ENCODE peak calls at places on chromosomes 4 and X, in four cellular contexts. V, G, C and D are unnamed samples.

GRCh38 chr4:118361192-118361591 is 8.4 kb upstream of the PRSS12 start:
- DNase-seq in G (no peak), C (no peak), V (no peak), D (no peak)

GRCh38 chr4:57374866-57375595 is 264.8 kb upstream of the IGFBP7 start:
- DNase-seq in G (no peak), V (no peak), C (no peak), D (no peak)

GRCh38 chrX:18886344-18887161 is 97.4 kb downstream of the PHKA2 start:
- DNase-seq in G (peak; percentile 83), C (peak; percentile 59), V (peak; percentile 81), D (peak; percentile 78)

GRCh38 chr4:75919914-75920313 is 17.7 kb upstream of the PPEF2 start:
- DNase-seq in V (peak; percentile 76), C (no peak), G (no peak), D (peak; percentile 86)

GRCh38 chr4:150238591-150238990 is 160.3 kb downstream of the DCLK2 start:
- DNase-seq in V (no peak), C (no peak), G (no peak), D (no peak)

GRCh38 chrX:101619336-101619735 is 1.5 kb upstream of the ARMCX6 start:
- DNase-seq in V (no peak), C (no peak), G (no peak), D (no peak)

GRCh38 chrX:20280938-20281337 is 14.2 kb upstream of the RPS6KA3 start:
- DNase-seq in C (no peak), G (no peak), V (no peak), D (no peak)

GRCh38 chr4:108337923-108338322 is 169.2 kb upstream of the LEF1 start:
- DNase-seq in V (no peak), G (no peak), C (no peak), D (peak; percentile 74)

GRCh38 chr4:121764702-121765367 is at the start of gene SMIM43:
- DNase-seq in G (no peak), V (no peak), C (peak; percentile 13), D (no peak)

GRCh38 chrX:37905436-37906147 is 58.2 kb upstream of the DYNLT3 start:
- DNase-seq in G (no peak), C (peak; percentile 18), V (peak; percentile 35), D (no peak)

GRCh38 chr4:3422808-3423297 is 18.9 kb upstream of the HGFAC start:
- DNase-seq in V (no peak), C (no peak), G (no peak), D (no peak)

GRCh38 chrX:42695800-42696358 is 82.1 kb downstream of the PPP1R2C start:
- DNase-seq in G (no peak), C (no peak), V (no peak), D (no peak)

GRCh38 chrX:80285131-80285773 is 135.0 kb upstream of the TENT5D start:
- DNase-seq in V (no peak), G (no peak), C (no peak), D (peak; percentile 26)

GRCh38 chrX:110450050-110450449 is 91.4 kb downstream of the RTL9 start:
- DNase-seq in V (peak; percentile 51), G (peak; percentile 76), C (peak; percentile 56), D (peak; percentile 61)

GRCh38 chrX:36721990-36722389 is 286.2 kb upstream of the FAM47C start:
- DNase-seq in C (no peak), G (no peak), V (no peak), D (no peak)

GRCh38 chr4:74934016-74934821 is 1.3 kb downstream of the PARM1 start:
- DNase-seq in V (peak; percentile 58), C (peak; percentile 42), G (no peak), D (no peak)

GRCh38 chr4:148740701-148741100 is 298.5 kb upstream of the NR3C2 start:
- DNase-seq in G (no peak), C (no peak), V (no peak), D (no peak)

GRCh38 chr4:144356941-144357381 is 216.4 kb upstream of the GYPA start:
- DNase-seq in G (no peak), C (peak; percentile 13), V (no peak), D (no peak)

GRCh38 chr4:7777017-7777710 is 162.5 kb downstream of the AFAP1 start:
- DNase-seq in V (peak; percentile 34), G (no peak), C (no peak), D (no peak)

GRCh38 chrX:40504801-40505605 is 75.8 kb upstream of the ATP6AP2 start:
- DNase-seq in C (no peak), V (no peak), G (no peak), D (no peak)

GRCh38 chr4:120693817-120694216 is 228.7 kb downstream of the PRDM5 start:
- DNase-seq in G (no peak), V (no peak), C (no peak), D (no peak)

GRCh38 chr4:120691536-120691935 is 231.0 kb downstream of the PRDM5 start:
- DNase-seq in G (no peak), V (no peak), C (no peak), D (no peak)

GRCh38 chr4:120692964-120693363 is 229.6 kb downstream of the PRDM5 start:
- DNase-seq in C (peak; percentile 90), V (no peak), G (no peak), D (peak; percentile 55)

GRCh38 chr4:120688791-120689190 is 233.7 kb downstream of the PRDM5 start:
- DNase-seq in V (no peak), G (no peak), C (no peak), D (no peak)

GRCh38 chr4:120691106-120691505 is 231.4 kb downstream of the PRDM5 start:
- DNase-seq in G (no peak), V (no peak), C (no peak), D (no peak)
- H3K27ac ChIP-seq in G (no peak overlapping the region), V (no peak overlapping the region), C (no peak overlapping the region), D (no peak overlapping the region)

GRCh38 chr4:183393446-183393845 is 51.0 kb upstream of the CDKN2AIP start:
- DNase-seq in G (no peak), V (no peak), C (no peak), D (no peak)
- H3K4me1 ChIP-seq in G (peaks cover 9% of the 10 kb centered on the region), V (peaks cover 7% of the 10 kb centered on the region), C (peaks cover 2% of the 10 kb centered on the region), D (no peaks in the 10 kb centered on the region)

DNA sequence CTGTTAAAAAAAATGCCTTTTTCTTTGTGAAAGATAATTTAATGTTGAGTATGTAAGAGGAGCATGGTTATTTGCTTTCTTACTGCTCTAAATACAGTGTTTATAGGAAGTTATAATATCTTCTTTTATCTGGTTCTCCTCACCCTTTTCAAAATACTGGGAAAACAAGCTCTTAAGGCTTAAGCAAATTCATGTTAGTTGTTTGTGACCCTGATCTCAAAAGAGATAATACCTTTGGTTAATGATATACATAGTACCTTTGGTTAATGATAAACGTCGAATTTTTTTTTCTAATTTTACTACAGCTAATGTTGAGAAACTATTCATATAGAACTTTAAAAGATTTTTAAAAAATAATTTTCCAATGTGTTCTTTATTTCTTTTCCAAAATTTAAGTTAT is 180.1 kb downstream of the RAPGEF2 start:
- DNase-seq in C (no peak), G (no peak), V (no peak), D (no peak)
- H3K27ac ChIP-seq in C (peak overlapping the region; percentile 35), G (no peak overlapping the region), V (no peak overlapping the region), D (no peak overlapping the region)

GRCh38 chrX:45774961-45775360 is 574.3 kb upstream of the DIPK2B start:
- DNase-seq in G (no peak), V (no peak), C (peak; percentile 79), D (no peak)
- H3K4me1 ChIP-seq in G (peaks cover 53% of the 10 kb centered on the region), V (peaks cover 7% of the 10 kb centered on the region), C (peaks cover 50% of the 10 kb centered on the region), D (no peaks in the 10 kb centered on the region)